ENCODE peak calls at places on chromosomes 3 and 15, in five cellular contexts. R is cardiac fibroblast, S is astrocyte of the cerebellum, U is adrenal gland, Y is HepG2. W is an unnamed sample.

GRCh38 chr15:58348095-58348812 is 83.5 kb upstream of the LIPC start:
- DNase-seq in S (no peak), Y (peak; percentile 50), R (no peak), U (no peak), W (no peak)

GRCh38 chr15:94206463-94207167 is 24.7 kb upstream of the MCTP2 start:
- DNase-seq in Y (no peak), S (peak; percentile 42), R (no peak), U (no peak), W (no peak)

GRCh38 chr15:67479781-67480180 is 41.1 kb upstream of the C15orf61 start:
- DNase-seq in S (no peak), U (no peak), Y (no peak), R (peak; percentile 27), W (no peak)

GRCh38 chr15:57060799-57061198 is 142.4 kb downstream of the TCF12 start:
- DNase-seq in S (peak; percentile 32), U (no peak), R (peak; percentile 38), Y (peak; percentile 75), W (no peak)

GRCh38 chr15:37133619-37134018 is 33.3 kb upstream of the MEIS2 start:
- DNase-seq in R (peak; percentile 68), S (peak; percentile 36), Y (no peak), U (no peak), W (no peak)

GRCh38 chr3:143314291-143315093 is 194.9 kb downstream of the CHST2 start:
- DNase-seq in Y (no peak), U (no peak), S (no peak), R (no peak), W (no peak)

GRCh38 chr15:100900136-100900894 is 18.8 kb upstream of the LRRK1 start:
- DNase-seq in Y (no peak), S (no peak), R (no peak), U (no peak), W (no peak)

GRCh38 chr3:42025388-42026138 is 63.7 kb upstream of the ULK4 start:
- DNase-seq in Y (no peak), S (peak; percentile 96), R (peak; percentile 98), U (peak; percentile 91), W (peak; percentile 64)

GRCh38 chr15:78102741-78103140 is 10.4 kb downstream of the SH2D7 start:
- DNase-seq in S (no peak), U (no peak), Y (no peak), R (no peak), W (no peak)

GRCh38 chr15:73928971-73929627 is 2.8 kb downstream of the LOXL1 start:
- DNase-seq in Y (no peak), U (no peak), S (no peak), R (no peak), W (no peak)

GRCh38 chr3:64530434-64531049 is 157.3 kb downstream of the ADAMTS9 start:
- DNase-seq in S (peak; percentile 33), U (peak; percentile 83), Y (peak; percentile 18), R (peak; percentile 72), W (no peak)

GRCh38 chr3:179026636-179027035 is 45.0 kb downstream of the ZMAT3 start:
- DNase-seq in U (no peak), S (no peak), Y (no peak), R (peak; percentile 46), W (no peak)

GRCh38 chr3:35950045-35950444 is 310.7 kb downstream of the ARPP21 start:
- DNase-seq in R (no peak), Y (no peak), U (no peak), S (no peak), W (no peak)

GRCh38 chr15:72042054-72042453 is 75.9 kb downstream of the MYO9A start:
- DNase-seq in Y (no peak), S (no peak), R (no peak), U (no peak), W (no peak)

GRCh38 chr3:157067114-157067513 is 92.8 kb downstream of the CCNL1 start:
- DNase-seq in U (no peak), Y (no peak), R (no peak), S (no peak), W (no peak)

GRCh38 chr15:59543721-59544547 is 67.6 kb upstream of the GCNT3 start:
- DNase-seq in R (no peak), U (no peak), S (no peak), Y (no peak), W (no peak)

GRCh38 chr3:156808025-156808424 is 18.1 kb upstream of the LEKR1 start:
- DNase-seq in Y (no peak), R (no peak), U (no peak), S (no peak), W (no peak)

GRCh38 chr3:42843730-42844713 is 31.7 kb downstream of the CYP8B1 start:
- DNase-seq in Y (no peak), S (no peak), R (peak; percentile 41), U (no peak), W (no peak)

GRCh38 chr15:31257286-31257685 is 69.3 kb upstream of the KLF13 start:
- DNase-seq in R (no peak), S (no peak), Y (no peak), U (no peak), W (no peak)

GRCh38 chr3:27758083-27758482 is 36.0 kb upstream of the EOMES start:
- DNase-seq in Y (no peak), U (peak; percentile 74), S (peak; percentile 3), R (peak; percentile 76), W (peak; percentile 68)

GRCh38 chr3:50165388-50166308 is 10.5 kb downstream of the SEMA3F start:
- DNase-seq in S (peak; percentile 58), Y (no peak), R (peak; percentile 87), U (no peak), W (no peak)

DNA sequence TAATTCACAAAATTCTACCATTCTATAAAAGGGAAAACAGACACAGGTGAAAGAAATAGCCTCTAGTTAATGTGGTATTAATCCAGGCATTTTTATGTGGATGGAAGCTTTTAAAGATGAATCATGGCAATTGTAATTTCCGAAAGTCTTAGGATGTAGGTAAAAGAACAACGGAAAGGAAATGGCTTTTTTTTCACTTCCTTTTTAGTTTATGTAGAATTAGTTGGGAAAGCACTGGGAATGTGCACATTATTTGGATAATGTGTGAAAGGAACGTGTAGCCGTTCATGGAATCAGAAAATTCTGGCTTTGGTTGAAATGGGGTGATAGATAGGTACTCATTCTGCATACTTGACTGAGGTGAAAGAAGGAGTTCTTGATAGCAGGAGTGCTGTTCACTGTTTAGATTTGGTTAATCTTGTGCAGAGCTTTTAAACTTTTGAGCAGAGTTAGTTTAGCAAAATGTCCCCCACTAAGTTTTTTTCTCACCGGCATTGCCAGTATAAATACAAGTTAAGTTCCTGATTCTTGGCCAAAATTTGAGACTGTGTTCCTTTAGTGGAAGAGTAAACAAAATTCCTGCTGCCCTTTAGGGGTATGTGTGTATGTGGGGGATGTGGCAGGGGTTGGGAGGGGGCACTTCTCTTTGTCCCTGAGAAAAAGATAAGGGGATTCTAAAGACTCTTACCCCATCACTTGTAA is 20.2 kb upstream of the UTS2B start:
- DNase-seq in R (peak; percentile 78), U (no peak), Y (no peak), S (no peak), W (no peak)
- H3K4me3 ChIP-seq in R (peak overlapping the region; percentile 28), U (no peak overlapping the region), Y (no peak overlapping the region), S (no peak overlapping the region), W (no peak overlapping the region)

GRCh38 chr3:111159391-111159790 is 87.8 kb downstream of the NECTIN3 start:
- DNase-seq in U (no peak), Y (no peak), S (no peak), R (peak; percentile 7), W (no peak)
- TF ChIP-seq CTCF in U (no peak), Y (no peak), S (no peak), R (no peak), W (no peak)

GRCh38 chr3:87047857-87048256 is 56.9 kb upstream of the VGLL3 start:
- DNase-seq in Y (no peak), U (no peak), R (no peak), S (no peak), W (no peak)

GRCh38 chr3:87053548-87053947 is 62.6 kb upstream of the VGLL3 start:
- DNase-seq in R (no peak), Y (no peak), U (no peak), S (no peak), W (no peak)

GRCh38 chr3:87057474-87057873 is 66.5 kb upstream of the VGLL3 start:
- DNase-seq in U (no peak), S (no peak), R (no peak), Y (no peak), W (no peak)

DNA sequence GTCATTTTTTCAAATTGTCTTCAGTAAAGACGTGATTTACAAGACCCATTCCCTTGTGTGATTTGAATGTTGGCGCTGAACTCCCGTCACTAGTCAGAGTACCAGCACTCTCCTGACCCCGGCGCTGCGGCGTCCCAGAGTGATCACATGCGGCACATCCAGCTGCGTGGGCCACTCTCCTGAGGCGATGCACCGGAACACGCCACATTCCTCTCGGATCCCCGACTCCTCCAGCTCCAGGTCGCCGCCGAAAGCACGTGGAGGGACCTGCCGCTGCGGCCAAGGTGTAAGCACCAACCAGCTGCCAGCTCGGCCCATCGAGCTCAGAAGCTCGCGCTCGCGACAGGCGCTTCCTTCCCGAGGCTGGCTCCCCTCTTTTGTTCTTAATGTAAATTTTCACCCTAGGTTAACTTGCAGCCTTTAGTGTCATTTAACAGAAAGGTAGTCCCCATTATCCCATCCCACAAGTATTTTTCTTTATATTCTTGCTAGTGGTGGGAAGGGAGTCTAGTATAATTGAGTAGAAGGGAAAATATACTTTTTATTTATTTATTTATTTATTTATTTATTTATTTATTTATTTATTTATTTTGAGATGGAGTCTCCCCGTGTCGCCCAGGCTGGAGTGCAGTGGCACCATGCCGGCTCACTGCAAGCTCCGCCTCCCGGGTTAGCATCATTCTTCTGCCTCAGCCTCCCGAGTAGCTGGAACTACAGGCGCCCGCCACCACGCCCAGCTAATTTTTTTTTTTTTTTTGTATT is 61.7 kb upstream of the VGLL3 start:
- DNase-seq in Y (no peak), R (no peak), S (no peak), U (no peak), W (no peak)
- H3K4me3 ChIP-seq in Y (no peak overlapping the region), R (peak overlapping the region; percentile 16), S (no peak overlapping the region), U (no peak overlapping the region), W (no peak overlapping the region)

GRCh38 chr3:152071924-152072323 is 196.8 kb upstream of the MBNL1 start:
- DNase-seq in R (peak; percentile 82), S (peak; percentile 24), Y (peak; percentile 19), U (no peak), W (peak; percentile 10)

GRCh38 chr3:152069871-152070270 is 196.4 kb downstream of the SUCNR1 start:
- DNase-seq in S (no peak), R (no peak), Y (no peak), U (no peak), W (no peak)

GRCh38 chr3:152076148-152076547 is 192.6 kb upstream of the MBNL1 start:
- DNase-seq in S (no peak), U (no peak), R (peak; percentile 53), Y (no peak), W (no peak)

GRCh38 chr3:152071315-152071714 is 197.4 kb upstream of the MBNL1 start:
- DNase-seq in Y (no peak), U (no peak), R (no peak), S (no peak), W (no peak)

GRCh38 chr3:152073267-152073666 is 195.5 kb upstream of the MBNL1 start:
- DNase-seq in U (no peak), S (no peak), Y (no peak), R (peak; percentile 78), W (no peak)
- TF ChIP-seq CTCF in U (no peak), S (no peak), Y (peak; percentile 30), R (peak; percentile 15), W (peak; percentile 30)

GRCh38 chr15:51038258-51039042 is 56.3 kb downstream of the TNFAIP8L3 start:
- DNase-seq in R (no peak), Y (peak; percentile 16), U (no peak), S (no peak), W (no peak)
- H3K4me3 ChIP-seq in R (no peak overlapping the region), Y (peak overlapping the region; percentile 74), U (no peak overlapping the region), S (no peak overlapping the region), W (no peak overlapping the region)